ENCODE peak calls at places on chromosomes 6 and 20, in four cellular contexts. One of them, this sample, is unnamed.

GRCh38 chr6:31765910-31766794 is 3.7 kb downstream of the SAPCD1 start:
- DNase-seq in GM12878: no peak
- DNase-seq in K562: no peak
- DNase-seq in HL-60: no peak
- DNase-seq in this sample: no peak

GRCh38 chr6:22003219-22003779 is 293.5 kb downstream of the PRL start:
- DNase-seq in K562: no peak
- DNase-seq in HL-60: no peak
- DNase-seq in GM12878: no peak
- DNase-seq in this sample: no peak

GRCh38 chr20:46350201-46350985 is 42.1 kb upstream of the CDH22 start:
- DNase-seq in GM12878: peak
- DNase-seq in HL-60: peak
- DNase-seq in K562: peak
- DNase-seq in this sample: peak

GRCh38 chr6:25635886-25636317 is 16.1 kb upstream of the SCGN start:
- DNase-seq in GM12878: no peak
- DNase-seq in K562: no peak
- DNase-seq in HL-60: no peak
- DNase-seq in this sample: no peak

GRCh38 chr6:17585766-17586502 is 14.2 kb upstream of the FAM8A1 start:
- DNase-seq in K562: no peak
- DNase-seq in GM12878: no peak
- DNase-seq in HL-60: peak
- DNase-seq in this sample: no peak

GRCh38 chr20:23078994-23079364 is 7.1 kb downstream of the CD93 start:
- DNase-seq in HL-60: no peak
- DNase-seq in K562: peak
- DNase-seq in GM12878: no peak
- DNase-seq in this sample: no peak

GRCh38 chr6:39792501-39793450 is 600 bp downstream of the DAAM2 start:
- DNase-seq in HL-60: no peak
- DNase-seq in K562: no peak
- DNase-seq in GM12878: no peak
- DNase-seq in this sample: no peak

GRCh38 chr6:130362128-130362527 is 3.7 kb upstream of the TMEM200A start:
- DNase-seq in HL-60: no peak
- DNase-seq in K562: peak
- DNase-seq in GM12878: no peak
- DNase-seq in this sample: no peak

GRCh38 chr6:169981051-169981450 is 229.6 kb downstream of the ERMARD start:
- DNase-seq in HL-60: no peak
- DNase-seq in K562: no peak
- DNase-seq in GM12878: no peak
- DNase-seq in this sample: no peak

GRCh38 chr6:146770275-146770964 is 171.6 kb downstream of the ADGB start:
- DNase-seq in HL-60: peak
- DNase-seq in K562: no peak
- DNase-seq in GM12878: no peak
- DNase-seq in this sample: no peak

GRCh38 chr6:29510746-29511300 is 23.1 kb upstream of the MAS1L start:
- DNase-seq in GM12878: no peak
- DNase-seq in HL-60: no peak
- DNase-seq in K562: no peak
- DNase-seq in this sample: no peak

GRCh38 chr6:66825539-66825938 is 1118.5 kb upstream of the EYS start:
- DNase-seq in K562: no peak
- DNase-seq in GM12878: no peak
- DNase-seq in HL-60: no peak
- DNase-seq in this sample: no peak

GRCh38 chr6:111591370-111591900 is 14.2 kb downstream of the TRAF3IP2 start:
- DNase-seq in GM12878: no peak
- DNase-seq in K562: peak
- DNase-seq in HL-60: peak
- DNase-seq in this sample: no peak

GRCh38 chr6:87660226-87660886 is 41.7 kb downstream of the AKIRIN2 start:
- DNase-seq in HL-60: no peak
- DNase-seq in GM12878: no peak
- DNase-seq in K562: no peak
- DNase-seq in this sample: no peak

GRCh38 chr6:115067690-115068447 is 725.0 kb upstream of the HS3ST5 start:
- DNase-seq in GM12878: no peak
- DNase-seq in HL-60: no peak
- DNase-seq in K562: no peak
- DNase-seq in this sample: no peak

GRCh38 chr6:11006060-11006459 is 38.0 kb downstream of the ELOVL2 start:
- DNase-seq in HL-60: no peak
- DNase-seq in K562: no peak
- DNase-seq in GM12878: no peak
- DNase-seq in this sample: no peak

GRCh38 chr6:30686908-30687658 is 638 bp upstream of the PPP1R18 start:
- DNase-seq in K562: peak
- DNase-seq in HL-60: peak
- DNase-seq in GM12878: peak
- DNase-seq in this sample: peak
- TF ChIP-seq SPI1 in K562: peak
- TF ChIP-seq SPI1 in HL-60: peak
- TF ChIP-seq SPI1 in GM12878: peak
- TF ChIP-seq SPI1 in this sample: peak

DNA sequence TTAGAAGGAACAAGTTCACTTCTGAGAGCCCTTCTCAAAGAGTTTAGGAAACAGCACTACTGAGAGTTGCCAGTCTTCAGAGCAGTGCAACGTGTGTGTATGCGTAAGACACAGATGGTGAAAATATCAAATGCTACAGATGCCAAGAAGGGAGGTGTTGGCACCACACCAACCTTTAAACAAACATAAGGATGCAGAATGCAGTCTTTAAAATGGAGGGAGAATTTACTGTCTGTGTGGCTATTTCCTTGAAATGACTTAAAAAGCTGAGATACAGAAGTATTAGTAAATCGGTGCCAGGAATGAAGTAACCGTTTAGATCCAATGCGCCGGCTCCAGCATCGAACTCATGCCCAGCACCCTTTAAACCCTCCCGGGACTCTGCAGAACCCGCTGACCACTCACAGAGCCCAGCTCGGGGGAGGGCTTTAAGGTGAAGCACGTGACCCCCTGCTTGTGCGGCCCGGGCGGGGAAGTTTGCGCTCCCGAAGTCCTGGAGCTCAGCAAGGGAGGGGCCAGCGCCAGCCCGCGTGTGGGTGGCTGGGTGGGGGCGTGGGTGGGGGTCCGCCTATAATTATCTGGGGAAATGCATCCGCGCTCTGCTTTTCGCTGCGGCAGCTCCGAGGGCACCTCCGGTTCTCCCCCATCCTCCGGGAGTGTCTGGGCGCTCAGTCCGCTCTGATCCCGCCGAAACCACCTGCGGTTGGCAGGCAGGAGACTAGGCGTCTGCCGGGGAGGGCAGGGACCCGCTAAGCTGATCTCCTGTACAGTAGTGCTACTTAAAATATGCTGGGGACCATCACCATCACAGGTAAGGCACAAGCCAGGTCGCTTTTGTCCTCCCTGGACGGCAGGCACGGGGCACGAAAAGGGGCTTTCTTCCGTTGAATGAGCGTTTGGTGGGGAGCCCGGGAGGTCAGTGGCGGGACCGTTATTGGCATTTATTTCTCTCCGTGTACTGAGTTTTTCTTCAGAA is 66.0 kb downstream of the ZBTB2 start:
- DNase-seq in GM12878: no peak
- DNase-seq in K562: no peak
- DNase-seq in HL-60: no peak
- DNase-seq in this sample: no peak
- TF ChIP-seq SPI1 in GM12878: no peak
- TF ChIP-seq SPI1 in K562: no peak
- TF ChIP-seq SPI1 in HL-60: no peak
- TF ChIP-seq SPI1 in this sample: no peak

GRCh38 chr6:35327349-35328027 is 14.9 kb upstream of the PPARD start:
- DNase-seq in HL-60: peak
- DNase-seq in K562: peak
- DNase-seq in GM12878: no peak
- DNase-seq in this sample: no peak
- TF ChIP-seq SPI1 in HL-60: peak
- TF ChIP-seq SPI1 in K562: no peak
- TF ChIP-seq SPI1 in GM12878: no peak
- TF ChIP-seq SPI1 in this sample: no peak

GRCh38 chr6:161094904-161095440 is 103.4 kb downstream of the MAP3K4 start:
- DNase-seq in GM12878: no peak
- DNase-seq in K562: no peak
- DNase-seq in HL-60: no peak
- DNase-seq in this sample: no peak
- TF ChIP-seq SPI1 in GM12878: no peak
- TF ChIP-seq SPI1 in K562: no peak
- TF ChIP-seq SPI1 in HL-60: no peak
- TF ChIP-seq SPI1 in this sample: no peak

GRCh38 chr20:34988176-34988540 is 32.5 kb downstream of the MYH7B start:
- DNase-seq in K562: no peak
- DNase-seq in GM12878: no peak
- DNase-seq in HL-60: no peak
- DNase-seq in this sample: no peak
- TF ChIP-seq SPI1 in K562: no peak
- TF ChIP-seq SPI1 in GM12878: no peak
- TF ChIP-seq SPI1 in HL-60: no peak
- TF ChIP-seq SPI1 in this sample: no peak

GRCh38 chr6:158460602-158461092 is 99.2 kb upstream of the TMEM181 start:
- DNase-seq in HL-60: no peak
- DNase-seq in K562: no peak
- DNase-seq in GM12878: no peak
- DNase-seq in this sample: no peak

GRCh38 chr6:158464483-158464882 is 95.4 kb upstream of the TMEM181 start:
- DNase-seq in HL-60: no peak
- DNase-seq in GM12878: no peak
- DNase-seq in K562: no peak
- DNase-seq in this sample: no peak

GRCh38 chr6:158465747-158466146 is 94.1 kb upstream of the TMEM181 start:
- DNase-seq in GM12878: no peak
- DNase-seq in HL-60: no peak
- DNase-seq in K562: no peak
- DNase-seq in this sample: no peak

GRCh38 chr6:158459726-158460125 is 100.2 kb upstream of the TMEM181 start:
- DNase-seq in K562: no peak
- DNase-seq in HL-60: no peak
- DNase-seq in GM12878: no peak
- DNase-seq in this sample: no peak

DNA sequence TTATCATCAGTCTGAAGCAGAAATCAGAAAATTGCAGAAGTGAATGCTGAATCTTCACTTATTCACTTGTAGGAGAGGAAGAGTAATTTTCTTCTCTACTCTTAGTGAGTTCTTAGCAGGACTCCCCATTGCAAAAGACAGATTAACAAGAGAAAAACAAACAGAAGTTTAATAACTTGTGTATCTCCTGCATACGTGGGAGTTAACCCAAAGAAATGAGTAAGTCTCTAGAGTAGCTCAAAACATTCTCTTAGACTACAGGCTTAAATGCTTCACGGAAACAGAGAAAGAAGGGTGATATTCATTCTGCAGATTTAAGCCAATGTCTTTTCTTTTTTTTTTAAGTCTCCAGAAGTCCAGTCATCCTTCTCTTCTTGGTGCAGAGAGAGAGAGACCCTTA is 97.9 kb upstream of the TMEM181 start:
- DNase-seq in K562: no peak
- DNase-seq in HL-60: no peak
- DNase-seq in GM12878: no peak
- DNase-seq in this sample: no peak
- TF ChIP-seq SPI1 in K562: no peak
- TF ChIP-seq SPI1 in HL-60: peak
- TF ChIP-seq SPI1 in GM12878: no peak
- TF ChIP-seq SPI1 in this sample: no peak

GRCh38 chr6:140153703-140154102 is 779.3 kb upstream of the CITED2 start:
- DNase-seq in HL-60: no peak
- DNase-seq in K562: peak
- DNase-seq in GM12878: no peak
- DNase-seq in this sample: no peak
- TF ChIP-seq SPI1 in HL-60: no peak
- TF ChIP-seq SPI1 in K562: peak
- TF ChIP-seq SPI1 in GM12878: no peak
- TF ChIP-seq SPI1 in this sample: no peak

GRCh38 chr20:17669306-17669931 is 12.6 kb downstream of the RRBP1 start:
- DNase-seq in GM12878: no peak
- DNase-seq in HL-60: no peak
- DNase-seq in K562: no peak
- DNase-seq in this sample: no peak
- TF ChIP-seq SPI1 in GM12878: no peak
- TF ChIP-seq SPI1 in HL-60: no peak
- TF ChIP-seq SPI1 in K562: no peak
- TF ChIP-seq SPI1 in this sample: no peak

GRCh38 chr6:34530753-34531365 is 25.3 kb downstream of the SPDEF start:
- DNase-seq in GM12878: no peak
- DNase-seq in HL-60: no peak
- DNase-seq in K562: peak
- DNase-seq in this sample: no peak

GRCh38 chr6:34529665-34530327 is 26.3 kb downstream of the SPDEF start:
- DNase-seq in GM12878: no peak
- DNase-seq in K562: no peak
- DNase-seq in HL-60: no peak
- DNase-seq in this sample: no peak

GRCh38 chr6:34534146-34534545 is 22.0 kb downstream of the SPDEF start:
- DNase-seq in HL-60: no peak
- DNase-seq in K562: no peak
- DNase-seq in GM12878: no peak
- DNase-seq in this sample: no peak

GRCh38 chr6:34532230-34532629 is 23.9 kb downstream of the SPDEF start:
- DNase-seq in HL-60: no peak
- DNase-seq in GM12878: no peak
- DNase-seq in K562: no peak
- DNase-seq in this sample: no peak

GRCh38 chr6:34531580-34532201 is 24.4 kb downstream of the SPDEF start:
- DNase-seq in GM12878: peak
- DNase-seq in HL-60: no peak
- DNase-seq in K562: peak
- DNase-seq in this sample: no peak
- TF ChIP-seq SPI1 in GM12878: no peak
- TF ChIP-seq SPI1 in HL-60: no peak
- TF ChIP-seq SPI1 in K562: no peak
- TF ChIP-seq SPI1 in this sample: no peak

This sample was measured in GM12891.